ENCODE peak calls at places on chromosomes 16 and 17, in five cellular contexts. One of them, this sample, is unnamed.
A peak's percentile ranks its signal among the peaks of the same experiment; 100 is the strongest.

GRCh38 chr16:47460301-47460754 is 535 bp downstream of the ITFG1 start:
- DNase-seq in transverse colon: no peak
- DNase-seq in IMR-90: no peak
- DNase-seq in MG63: no peak
- DNase-seq in CD8-positive, alpha-beta memory T cell: no peak
- DNase-seq in this sample: no peak

GRCh38 chr17:17387461-17388362 is 84.5 kb downstream of the NT5M start:
- DNase-seq in transverse colon: peak; percentile 77
- DNase-seq in MG63: peak; percentile 5
- DNase-seq in CD8-positive, alpha-beta memory T cell: no peak
- DNase-seq in IMR-90: no peak
- DNase-seq in this sample: no peak

GRCh38 chr17:21500064-21500463 is 123.9 kb downstream of the KCNJ12 start:
- DNase-seq in CD8-positive, alpha-beta memory T cell: no peak
- DNase-seq in IMR-90: no peak
- DNase-seq in MG63: no peak
- DNase-seq in transverse colon: no peak
- DNase-seq in this sample: no peak

GRCh38 chr16:83508295-83508694 is 299.5 kb upstream of the HSBP1 start:
- DNase-seq in IMR-90: no peak
- DNase-seq in MG63: no peak
- DNase-seq in CD8-positive, alpha-beta memory T cell: no peak
- DNase-seq in transverse colon: no peak
- DNase-seq in this sample: no peak

GRCh38 chr17:71482625-71483024 is 638.2 kb upstream of the SOX9 start:
- DNase-seq in CD8-positive, alpha-beta memory T cell: no peak
- DNase-seq in MG63: no peak
- DNase-seq in transverse colon: no peak
- DNase-seq in IMR-90: no peak
- DNase-seq in this sample: no peak

GRCh38 chr17:27461192-27461859 is 5.1 kb downstream of the KSR1 start:
- DNase-seq in transverse colon: no peak
- DNase-seq in CD8-positive, alpha-beta memory T cell: no peak
- DNase-seq in MG63: no peak
- DNase-seq in IMR-90: no peak
- DNase-seq in this sample: no peak

GRCh38 chr16:50502616-50503000 is 45.6 kb upstream of the NKD1 start:
- DNase-seq in transverse colon: no peak
- DNase-seq in CD8-positive, alpha-beta memory T cell: no peak
- DNase-seq in IMR-90: no peak
- DNase-seq in MG63: no peak
- DNase-seq in this sample: no peak

GRCh38 chr17:34979650-34980352 is 511 bp upstream of the LIG3 start:
- DNase-seq in CD8-positive, alpha-beta memory T cell: no peak
- DNase-seq in IMR-90: peak; percentile 22
- DNase-seq in MG63: no peak
- DNase-seq in transverse colon: no peak
- DNase-seq in this sample: peak; percentile 27

GRCh38 chr16:27549857-27550581 is at the start of the genes GTF3C1 and KATNIP:
- DNase-seq in transverse colon: peak; percentile 100
- DNase-seq in MG63: peak; percentile 99
- DNase-seq in IMR-90: peak; percentile 97
- DNase-seq in CD8-positive, alpha-beta memory T cell: peak; percentile 100
- DNase-seq in this sample: peak; percentile 100

GRCh38 chr17:63785556-63785955 is 11.6 kb downstream of the DDX42 start:
- DNase-seq in CD8-positive, alpha-beta memory T cell: no peak
- DNase-seq in MG63: no peak
- DNase-seq in IMR-90: peak; percentile 78
- DNase-seq in transverse colon: no peak
- DNase-seq in this sample: peak; percentile 62

GRCh38 chr17:63491976-63492575 is 15.2 kb downstream of the ACE start:
- DNase-seq in IMR-90: no peak
- DNase-seq in transverse colon: no peak
- DNase-seq in MG63: no peak
- DNase-seq in CD8-positive, alpha-beta memory T cell: no peak
- DNase-seq in this sample: no peak

GRCh38 chr17:35695613-35696012 is 35.8 kb upstream of the RASL10B start:
- DNase-seq in transverse colon: no peak
- DNase-seq in MG63: no peak
- DNase-seq in CD8-positive, alpha-beta memory T cell: no peak
- DNase-seq in IMR-90: no peak
- DNase-seq in this sample: no peak

GRCh38 chr17:38403491-38403890 is 24.8 kb upstream of the ARHGAP23 start:
- DNase-seq in CD8-positive, alpha-beta memory T cell: no peak
- DNase-seq in transverse colon: no peak
- DNase-seq in IMR-90: peak; percentile 20
- DNase-seq in MG63: no peak
- DNase-seq in this sample: no peak

GRCh38 chr17:65222216-65222738 is 85.1 kb downstream of the RGS9 start:
- DNase-seq in MG63: no peak
- DNase-seq in transverse colon: no peak
- DNase-seq in CD8-positive, alpha-beta memory T cell: no peak
- DNase-seq in IMR-90: peak; percentile 48
- DNase-seq in this sample: no peak

GRCh38 chr17:75864448-75864871 is 9.3 kb upstream of the WBP2 start:
- DNase-seq in IMR-90: peak; percentile 92
- DNase-seq in CD8-positive, alpha-beta memory T cell: peak; percentile 66
- DNase-seq in MG63: peak; percentile 78
- DNase-seq in transverse colon: peak; percentile 75
- DNase-seq in this sample: peak; percentile 70

DNA sequence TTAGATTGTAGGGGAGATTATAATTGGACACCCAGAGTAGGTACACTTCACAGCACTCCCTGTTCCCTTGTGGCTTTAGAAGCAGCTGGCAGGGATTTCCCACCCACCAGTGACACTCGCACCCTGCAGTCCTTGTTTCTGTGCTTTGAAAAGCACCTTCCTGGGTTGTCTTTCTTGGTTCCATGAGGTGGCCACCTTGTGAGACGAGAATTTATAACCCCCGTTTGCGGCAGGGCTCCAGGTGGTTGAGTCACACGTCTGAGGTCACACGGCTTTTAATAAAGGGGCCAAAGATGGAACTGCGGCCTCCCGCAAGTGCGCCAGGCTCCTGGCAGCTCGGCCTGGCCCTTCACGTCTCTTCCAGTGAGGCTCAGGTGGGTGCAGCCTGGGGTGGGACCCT is 49.8 kb upstream of the CAPN15 start:
- DNase-seq in CD8-positive, alpha-beta memory T cell: no peak
- DNase-seq in IMR-90: no peak
- DNase-seq in transverse colon: no peak
- DNase-seq in MG63: peak; percentile 42
- DNase-seq in this sample: no peak
- H3K4me3 ChIP-seq in CD8-positive, alpha-beta memory T cell: no peak overlapping the region
- H3K4me3 ChIP-seq in IMR-90: no peak overlapping the region
- H3K4me3 ChIP-seq in transverse colon: no peak overlapping the region
- H3K4me3 ChIP-seq in MG63: no peak overlapping the region
- H3K4me3 ChIP-seq in this sample: no peak overlapping the region

GRCh38 chr17:67974186-67974585 is 22.1 kb downstream of the C17orf58 start:
- DNase-seq in MG63: no peak
- DNase-seq in transverse colon: no peak
- DNase-seq in CD8-positive, alpha-beta memory T cell: no peak
- DNase-seq in IMR-90: no peak
- DNase-seq in this sample: no peak
- H3K36me3 ChIP-seq in MG63: peaks cover 42% of the 10 kb centered on the region
- H3K36me3 ChIP-seq in transverse colon: peaks cover 3% of the 10 kb centered on the region
- H3K36me3 ChIP-seq in CD8-positive, alpha-beta memory T cell: peaks cover 17% of the 10 kb centered on the region
- H3K36me3 ChIP-seq in IMR-90: peaks cover 12% of the 10 kb centered on the region
- H3K36me3 ChIP-seq in this sample: peaks cover 37% of the 10 kb centered on the region

GRCh38 chr16:71172808-71173207 is 57.7 kb downstream of the HYDIN start:
- DNase-seq in transverse colon: no peak
- DNase-seq in CD8-positive, alpha-beta memory T cell: no peak
- DNase-seq in IMR-90: no peak
- DNase-seq in MG63: no peak
- DNase-seq in this sample: no peak
- H3K4me3 ChIP-seq in transverse colon: no peak overlapping the region
- H3K4me3 ChIP-seq in CD8-positive, alpha-beta memory T cell: no peak overlapping the region
- H3K4me3 ChIP-seq in IMR-90: no peak overlapping the region
- H3K4me3 ChIP-seq in MG63: no peak overlapping the region
- H3K4me3 ChIP-seq in this sample: no peak overlapping the region

DNA sequence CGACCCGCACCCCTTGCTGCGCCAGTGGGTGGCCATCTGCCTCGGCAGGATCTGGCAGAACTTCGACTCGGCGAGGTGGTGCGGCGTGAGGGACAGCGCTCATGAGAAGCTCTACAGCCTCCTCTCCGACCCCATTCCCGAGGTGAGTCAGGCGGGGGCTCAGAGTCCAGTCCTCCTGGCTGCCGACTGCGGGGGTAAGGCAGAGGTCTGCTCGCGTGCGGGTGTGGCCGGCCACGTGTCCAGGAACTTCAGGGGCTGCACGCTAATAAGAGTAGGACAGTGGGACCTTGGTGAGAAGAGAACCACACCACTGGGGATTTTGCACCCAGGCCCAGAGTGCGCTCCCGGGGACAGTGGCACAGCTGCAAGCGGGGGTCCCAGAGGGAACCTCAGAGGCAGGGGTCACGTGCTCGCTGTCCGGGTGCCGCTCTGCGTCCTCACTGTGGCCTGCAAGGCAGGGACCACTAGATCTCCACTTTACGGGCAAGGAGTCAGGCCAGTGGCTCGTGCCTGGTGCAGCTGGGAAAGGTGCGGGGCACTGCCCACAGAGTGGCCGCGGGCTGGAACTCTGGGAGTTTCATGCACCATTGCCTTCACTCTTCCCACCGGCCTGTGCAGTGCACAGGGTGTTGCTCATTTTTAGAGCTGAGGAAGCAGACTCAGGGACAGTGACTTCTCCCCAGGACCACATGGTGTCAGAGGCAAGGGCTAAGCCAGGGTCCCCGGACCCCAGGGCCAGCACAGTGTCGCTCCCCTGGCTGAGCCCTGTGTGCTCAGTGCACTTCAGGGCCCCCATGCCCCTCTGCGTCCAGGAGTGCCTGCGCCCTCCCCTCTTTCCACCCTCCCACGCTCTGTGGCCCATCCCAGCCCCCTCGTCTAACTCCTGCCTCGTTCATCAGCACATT is 107.6 kb upstream of the CHMP6 start:
- DNase-seq in CD8-positive, alpha-beta memory T cell: peak; percentile 39
- DNase-seq in IMR-90: no peak
- DNase-seq in transverse colon: no peak
- DNase-seq in MG63: no peak
- DNase-seq in this sample: no peak
- H3K36me3 ChIP-seq in CD8-positive, alpha-beta memory T cell: peaks cover 26% of the 10 kb centered on the region
- H3K36me3 ChIP-seq in IMR-90: peaks cover 53% of the 10 kb centered on the region
- H3K36me3 ChIP-seq in transverse colon: no peaks in the 10 kb centered on the region
- H3K36me3 ChIP-seq in MG63: peaks cover 17% of the 10 kb centered on the region
- H3K36me3 ChIP-seq in this sample: peaks cover 57% of the 10 kb centered on the region

DNA sequence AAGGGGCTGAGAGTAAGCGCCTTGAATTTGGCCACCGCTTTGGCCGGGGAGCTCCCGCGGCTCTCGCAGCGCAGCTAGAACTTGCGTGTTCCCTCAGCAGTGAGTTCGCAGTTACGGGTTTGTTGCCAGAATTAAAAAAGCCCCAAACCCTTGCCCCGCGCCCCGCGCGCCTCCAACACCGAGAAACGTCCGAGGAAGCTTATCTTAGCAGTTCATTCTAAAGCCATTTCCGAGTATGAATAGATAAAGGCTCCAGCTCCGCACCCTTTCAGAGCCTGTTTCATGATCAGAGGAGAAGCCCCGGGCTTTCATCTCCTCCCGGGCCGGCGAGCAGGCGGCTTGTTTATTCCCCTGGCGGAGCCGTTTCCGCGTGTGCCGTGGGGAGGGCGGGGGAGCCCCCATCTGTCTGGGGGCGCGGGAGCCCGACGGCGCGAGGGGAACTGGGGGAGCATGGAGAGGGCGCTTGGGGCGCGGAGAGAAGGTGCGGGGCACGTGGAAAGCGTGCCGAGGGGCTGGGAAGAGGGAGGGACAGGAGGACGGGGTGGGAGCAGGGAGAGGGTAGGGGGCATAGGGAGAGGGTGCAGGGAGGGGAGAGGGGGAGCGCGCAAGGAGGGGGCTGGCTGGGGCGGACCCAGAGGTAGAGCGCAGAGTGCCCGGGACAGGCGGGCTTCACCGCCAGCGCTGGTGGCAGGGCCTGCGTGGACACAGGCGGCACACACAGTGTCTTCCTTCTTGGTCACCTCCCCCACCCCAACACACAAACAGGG is 9.9 kb downstream of the TBX4 start:
- DNase-seq in CD8-positive, alpha-beta memory T cell: no peak
- DNase-seq in MG63: no peak
- DNase-seq in IMR-90: no peak
- DNase-seq in transverse colon: no peak
- DNase-seq in this sample: peak; percentile 40
- H3K4me3 ChIP-seq in CD8-positive, alpha-beta memory T cell: no peak overlapping the region
- H3K4me3 ChIP-seq in MG63: no peak overlapping the region
- H3K4me3 ChIP-seq in IMR-90: peak overlapping the region; percentile 25
- H3K4me3 ChIP-seq in transverse colon: peak overlapping the region; percentile 11
- H3K4me3 ChIP-seq in this sample: peak overlapping the region; percentile 65

GRCh38 chr16:88735616-88736015 is 29.3 kb downstream of the CTU2 start:
- DNase-seq in MG63: no peak
- DNase-seq in IMR-90: no peak
- DNase-seq in transverse colon: no peak
- DNase-seq in CD8-positive, alpha-beta memory T cell: no peak
- DNase-seq in this sample: no peak
- H3K36me3 ChIP-seq in MG63: peaks cover 6% of the 10 kb centered on the region
- H3K36me3 ChIP-seq in IMR-90: peaks cover 71% of the 10 kb centered on the region
- H3K36me3 ChIP-seq in transverse colon: peaks cover 24% of the 10 kb centered on the region
- H3K36me3 ChIP-seq in CD8-positive, alpha-beta memory T cell: peaks cover 10% of the 10 kb centered on the region
- H3K36me3 ChIP-seq in this sample: peaks cover 93% of the 10 kb centered on the region

DNA sequence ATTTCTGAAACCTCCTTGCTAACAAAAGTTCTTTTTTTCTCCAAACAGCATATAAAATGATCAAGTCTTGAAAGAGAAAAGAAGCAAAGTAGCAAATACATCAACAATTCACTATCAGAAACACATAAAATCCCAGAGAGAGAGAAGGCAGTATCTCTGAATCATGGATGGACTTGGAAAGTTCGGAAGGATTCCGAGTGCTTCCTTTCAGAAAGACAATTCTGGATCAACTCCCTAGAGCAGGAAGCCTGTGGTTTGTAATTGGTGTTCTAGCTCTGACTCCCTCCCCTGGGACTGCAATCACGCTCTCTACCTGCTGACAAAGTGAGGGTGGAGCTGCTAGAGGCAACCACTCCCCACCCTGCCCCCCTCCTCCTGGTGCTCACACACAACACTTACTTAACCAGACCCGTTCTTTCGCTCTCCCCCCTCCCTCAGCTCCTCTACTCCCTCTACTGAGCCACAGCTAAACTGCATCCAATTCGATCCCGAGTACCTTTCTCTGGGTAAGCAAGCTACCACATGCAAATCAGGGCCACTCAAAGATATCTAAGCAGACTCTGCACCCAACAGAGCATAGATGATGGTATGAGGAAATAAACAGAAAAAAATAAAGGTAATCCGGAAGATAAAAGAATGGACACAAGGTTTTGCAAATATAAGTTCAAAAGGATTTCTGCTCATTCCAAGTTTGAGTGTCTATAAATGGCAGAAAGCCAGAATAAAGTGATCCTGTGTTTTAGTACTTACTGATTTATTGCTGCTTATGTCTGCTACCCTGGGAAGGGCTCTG is at the start of gene RNF43:
- DNase-seq in CD8-positive, alpha-beta memory T cell: peak; percentile 93
- DNase-seq in MG63: peak; percentile 84
- DNase-seq in IMR-90: peak; percentile 71
- DNase-seq in transverse colon: peak; percentile 96
- DNase-seq in this sample: peak; percentile 87
- H3K4me3 ChIP-seq in CD8-positive, alpha-beta memory T cell: peak within 1 kb of the TSS; percentile 15
- H3K4me3 ChIP-seq in MG63: peak within 1 kb of the TSS; percentile 28
- H3K4me3 ChIP-seq in IMR-90: peak within 1 kb of the TSS; percentile 8
- H3K4me3 ChIP-seq in transverse colon: peak within 1 kb of the TSS; percentile 39
- H3K4me3 ChIP-seq in this sample: peak within 1 kb of the TSS; percentile 69

GRCh38 chr17:45073414-45074070 is 12.4 kb downstream of the NMT1 start:
- DNase-seq in IMR-90: peak; percentile 97
- DNase-seq in transverse colon: peak; percentile 25
- DNase-seq in MG63: no peak
- DNase-seq in CD8-positive, alpha-beta memory T cell: no peak
- DNase-seq in this sample: peak; percentile 91
- H3K36me3 ChIP-seq in IMR-90: peaks cover 26% of the 10 kb centered on the region
- H3K36me3 ChIP-seq in transverse colon: peaks cover 9% of the 10 kb centered on the region
- H3K36me3 ChIP-seq in MG63: peaks cover 88% of the 10 kb centered on the region
- H3K36me3 ChIP-seq in CD8-positive, alpha-beta memory T cell: no peaks in the 10 kb centered on the region
- H3K36me3 ChIP-seq in this sample: peaks cover 42% of the 10 kb centered on the region

This sample was measured in adipocyte.